ENCODE peak calls at places on chromosome 21, in four cellular contexts. K, J, Z and B are unnamed samples.

GRCh38 chr21:25563399-25564116 is 43.7 kb downstream of the MRPL39 start:
- DNase-seq in K (no peak), J (no peak), Z (no peak), B (peak; percentile 16)

GRCh38 chr21:46117586-46118304 is 19.8 kb downstream of the COL6A2 start:
- DNase-seq in K (no peak), J (no peak), Z (no peak), B (no peak)

GRCh38 chr21:43859747-43860214 is 5.2 kb upstream of the AGPAT3 start:
- DNase-seq in K (no peak), J (no peak), Z (no peak), B (no peak)

GRCh38 chr21:15009964-15010363 is 54.8 kb downstream of the NRIP1 start:
- DNase-seq in K (no peak), J (no peak), Z (no peak), B (no peak)

GRCh38 chr21:39647476-39647875 is 34.7 kb downstream of the B3GALT5 start:
- DNase-seq in K (no peak), J (no peak), Z (no peak), B (no peak)

GRCh38 chr21:46452719-46453118 is 6.0 kb upstream of the DIP2A start:
- DNase-seq in K (no peak), J (no peak), Z (no peak), B (no peak)

GRCh38 chr21:17554619-17555472 is 42.0 kb downstream of the CXADR start:
- DNase-seq in K (no peak), J (no peak), Z (no peak), B (no peak)

GRCh38 chr21:32055305-32055704 is 182.5 kb downstream of the HUNK start:
- DNase-seq in K (no peak), J (no peak), Z (no peak), B (no peak)

GRCh38 chr21:45724345-45724961 is 80.9 kb downstream of the PCBP3 start:
- DNase-seq in K (no peak), J (no peak), Z (no peak), B (no peak)

GRCh38 chr21:41458121-41458520 is 32.1 kb downstream of the MX1 start:
- DNase-seq in K (no peak), J (no peak), Z (no peak), B (no peak)

GRCh38 chr21:28516996-28517592 is 475.6 kb downstream of the LTN1 start:
- DNase-seq in K (peak; percentile 39), J (peak; percentile 60), Z (peak; percentile 51), B (no peak)

GRCh38 chr21:44000360-44000759 is 11.7 kb upstream of the TRAPPC10 start:
- DNase-seq in K (no peak), J (no peak), Z (no peak), B (no peak)

GRCh38 chr21:45104560-45104959 is 30.2 kb downstream of the ADARB1 start:
- DNase-seq in K (no peak), J (no peak), Z (no peak), B (no peak)

GRCh38 chr21:29613021-29613420 is 314.3 kb downstream of the BACH1 start:
- DNase-seq in K (no peak), J (no peak), Z (no peak), B (no peak)

GRCh38 chr21:19767546-19767945 is 1230.7 kb upstream of the NCAM2 start:
- DNase-seq in K (no peak), J (no peak), Z (no peak), B (no peak)

GRCh38 chr21:15682977-15683376 is 46.8 kb upstream of the USP25 start:
- DNase-seq in K (no peak), J (no peak), Z (no peak), B (peak; percentile 35)

GRCh38 chr21:14675774-14676530 is 129.8 kb upstream of the SAMSN1 start:
- DNase-seq in K (no peak), J (peak; percentile 78), Z (peak; percentile 16), B (no peak)

GRCh38 chr21:46154155-46154954 is 1.0 kb downstream of the FTCD start:
- DNase-seq in K (no peak), J (no peak), Z (no peak), B (no peak)

GRCh38 chr21:44755227-44755626 is 43.9 kb upstream of the TSPEAR start:
- DNase-seq in K (no peak), J (peak; percentile 18), Z (no peak), B (no peak)

GRCh38 chr21:20527691-20528090 is 470.5 kb upstream of the NCAM2 start:
- DNase-seq in K (no peak), J (no peak), Z (no peak), B (no peak)

GRCh38 chr21:40074710-40075109 is 207.5 kb downstream of the PCP4 start:
- DNase-seq in K (no peak), J (no peak), Z (no peak), B (no peak)

GRCh38 chr21:25901580-25901979 is 166.8 kb downstream of the GABPA start:
- DNase-seq in K (no peak), J (no peak), Z (no peak), B (no peak)

GRCh38 chr21:46168659-46169386 is 13.4 kb upstream of the FTCD start:
- DNase-seq in K (no peak), J (no peak), Z (no peak), B (no peak)

GRCh38 chr21:28136687-28137086 is 856.0 kb downstream of the LTN1 start:
- DNase-seq in K (no peak), J (no peak), Z (no peak), B (no peak)

GRCh38 chr21:36728371-36729111 is 29.6 kb downstream of the SIM2 start:
- DNase-seq in K (no peak), J (no peak), Z (no peak), B (no peak)

GRCh38 chr21:36730291-36731281 is 31.7 kb downstream of the SIM2 start:
- DNase-seq in K (no peak), J (no peak), Z (no peak), B (no peak)

GRCh38 chr21:36727886-36728285 is 29.0 kb downstream of the SIM2 start:
- DNase-seq in K (no peak), J (no peak), Z (no peak), B (no peak)

GRCh38 chr21:36732217-36732616 is 33.3 kb downstream of the SIM2 start:
- DNase-seq in K (no peak), J (no peak), Z (no peak), B (no peak)

GRCh38 chr21:36729301-36729970 is 30.5 kb downstream of the SIM2 start:
- DNase-seq in K (no peak), J (no peak), Z (no peak), B (no peak)
- H3K27me3 ChIP-seq in K (peaks cover 4% of the 10 kb centered on the region), J (no peaks in the 10 kb centered on the region), Z (no peaks in the 10 kb centered on the region), B (no peaks in the 10 kb centered on the region)

DNA sequence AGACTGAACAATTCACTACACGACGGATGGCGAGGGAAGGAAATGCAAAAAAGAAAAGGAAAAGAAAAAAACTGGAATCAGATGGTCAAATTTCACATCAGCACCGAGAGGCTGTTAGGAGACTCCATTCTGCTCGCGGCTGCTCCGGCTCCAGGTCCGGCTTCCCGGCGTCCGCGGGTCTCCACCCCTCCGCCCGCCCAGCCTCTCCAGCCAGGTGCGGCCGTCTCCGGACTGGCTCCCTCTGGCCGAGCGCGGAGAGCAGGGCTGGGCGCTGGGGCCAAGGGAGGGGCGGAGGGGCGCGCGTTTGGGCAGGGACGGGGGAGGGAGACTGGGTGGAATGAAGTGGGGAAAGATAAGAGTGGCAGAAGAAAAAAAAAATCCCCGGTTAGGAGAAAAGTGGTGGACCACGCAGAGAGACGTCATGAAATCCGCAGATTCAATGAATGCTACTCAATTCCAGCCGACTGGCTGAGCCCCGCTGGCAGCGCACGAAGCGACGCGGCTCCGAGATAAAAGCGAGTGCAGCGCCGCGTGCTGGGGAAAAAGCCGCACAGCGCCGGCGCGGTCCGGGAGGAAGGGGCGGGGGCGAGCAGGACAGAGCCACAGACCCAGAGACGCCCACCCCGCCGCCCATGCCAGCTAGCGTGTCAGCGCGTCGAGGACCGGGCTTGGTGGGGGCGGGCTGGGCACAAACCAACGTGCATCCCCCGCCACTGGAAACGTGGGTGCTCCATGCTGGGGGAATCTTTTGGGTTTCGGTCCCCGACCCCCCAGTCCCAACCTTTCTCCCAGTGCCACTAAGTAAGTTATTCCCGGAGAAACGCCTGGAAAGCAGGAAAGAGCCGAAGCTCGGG is at the start of gene KCNJ6:
- DNase-seq in K (no peak), J (no peak), Z (no peak), B (peak; percentile 30)
- H3K27me3 ChIP-seq in K (peaks cover 6% of the 10 kb centered on the region), J (no peaks in the 10 kb centered on the region), Z (peaks cover 55% of the 10 kb centered on the region), B (peaks cover 45% of the 10 kb centered on the region)

GRCh38 chr21:36695283-36695634 is 3.7 kb upstream of the SIM2 start:
- DNase-seq in K (no peak), J (no peak), Z (no peak), B (no peak)

GRCh38 chr21:36694593-36695282 is 4.2 kb upstream of the SIM2 start:
- DNase-seq in K (no peak), J (no peak), Z (no peak), B (no peak)

GRCh38 chr21:36696390-36696639 is 2.6 kb upstream of the SIM2 start:
- DNase-seq in K (no peak), J (no peak), Z (no peak), B (no peak)

GRCh38 chr21:36696640-36697472 is 2.1 kb upstream of the SIM2 start:
- DNase-seq in K (no peak), J (no peak), Z (no peak), B (no peak)

DNA sequence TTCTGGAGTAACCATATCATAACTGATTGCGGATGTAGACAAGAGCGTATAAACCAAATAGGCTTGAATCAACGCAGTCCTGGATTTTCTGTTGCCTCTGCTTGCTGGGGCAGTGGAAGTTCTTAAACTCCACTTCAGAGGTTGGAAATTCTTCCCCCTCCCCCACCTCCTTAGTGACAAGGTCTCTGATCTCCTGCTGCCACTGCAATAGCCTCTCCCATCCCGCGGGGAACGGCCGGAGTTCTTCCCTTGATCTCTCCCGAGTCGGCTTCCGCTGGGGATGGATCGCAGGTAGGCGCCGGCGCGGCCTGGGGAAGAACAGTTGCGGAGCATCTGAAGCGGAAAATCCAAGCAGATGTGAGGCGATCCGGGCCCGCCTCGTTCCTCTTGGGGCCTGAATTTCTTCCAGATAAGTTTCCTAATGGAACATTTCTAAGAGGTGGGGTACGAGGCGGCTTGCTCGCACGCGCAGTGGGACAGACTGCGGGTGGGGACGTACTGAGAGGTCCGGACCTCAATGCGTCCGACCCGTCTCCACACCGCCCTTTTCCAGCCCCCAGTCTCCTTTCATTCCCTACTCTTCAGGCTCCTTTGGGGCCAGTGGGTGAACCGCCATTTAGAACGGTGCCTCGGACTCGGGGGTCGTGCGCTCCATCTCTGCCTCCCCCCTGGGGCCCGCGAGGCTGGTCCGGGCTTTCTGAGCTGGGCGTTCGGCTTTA is 3.1 kb upstream of the SIM2 start:
- DNase-seq in K (no peak), J (no peak), Z (no peak), B (no peak)
- H3K27me3 ChIP-seq in K (peaks cover 23% of the 10 kb centered on the region), J (peaks cover 59% of the 10 kb centered on the region), Z (peaks cover 91% of the 10 kb centered on the region), B (peaks cover 89% of the 10 kb centered on the region)

GRCh38 chr21:33112151-33112550 is 42.2 kb downstream of the OLIG1 start:
- DNase-seq in K (no peak), J (no peak), Z (no peak), B (no peak)
- H3K27me3 ChIP-seq in K (peaks cover 14% of the 10 kb centered on the region), J (peaks cover 5% of the 10 kb centered on the region), Z (peaks cover 14% of the 10 kb centered on the region), B (no peaks in the 10 kb centered on the region)

GRCh38 chr21:42650033-42650370 is 3.4 kb upstream of the PDE9A start:
- DNase-seq in K (no peak), J (no peak), Z (no peak), B (no peak)

GRCh38 chr21:42650441-42651421 is 2.7 kb upstream of the PDE9A start:
- DNase-seq in K (no peak), J (no peak), Z (no peak), B (no peak)

GRCh38 chr21:42648606-42649005 is 4.8 kb upstream of the PDE9A start:
- DNase-seq in K (no peak), J (no peak), Z (no peak), B (no peak)

GRCh38 chr21:42651515-42652401 is 1.7 kb upstream of the PDE9A start:
- DNase-seq in K (no peak), J (no peak), Z (no peak), B (no peak)

GRCh38 chr21:42649122-42650032 is 4.0 kb upstream of the PDE9A start:
- DNase-seq in K (no peak), J (no peak), Z (no peak), B (no peak)
- H3K27me3 ChIP-seq in K (no peaks in the 10 kb centered on the region), J (no peaks in the 10 kb centered on the region), Z (no peaks in the 10 kb centered on the region), B (peaks cover 22% of the 10 kb centered on the region)

GRCh38 chr21:34907783-34908423 is 141.2 kb downstream of the RUNX1 start:
- DNase-seq in K (no peak), J (no peak), Z (no peak), B (peak; percentile 44)
- H3K27me3 ChIP-seq in K (no peaks in the 10 kb centered on the region), J (no peaks in the 10 kb centered on the region), Z (no peaks in the 10 kb centered on the region), B (no peaks in the 10 kb centered on the region)